ENCODE peak calls at places on chromosomes 13 and 19, in eight cellular contexts. D, H, U, E, S, F, M and Q are unnamed samples.

GRCh38 chr19:16418597-16418962 is 53.2 kb downstream of the EPS15L1 start:
- DNase-seq in S (no peak), F (no peak), D (no peak), H (no peak), E (no peak), U (no peak), M (no peak), Q (no peak)

GRCh38 chr19:17183271-17183757 is 31.8 kb upstream of the USE1 start:
- DNase-seq in U (peak; percentile 85), F (no peak), D (no peak), M (no peak), E (no peak), H (no peak), S (no peak), Q (no peak)

GRCh38 chr13:40402931-40403412 is 263.5 kb downstream of the FOXO1 start:
- DNase-seq in E (no peak), U (peak; percentile 81), M (no peak), S (no peak), D (no peak), H (no peak), F (no peak), Q (peak; percentile 68)

GRCh38 chr19:34639491-34640085 is 37.4 kb downstream of the SCGB2B2 start:
- DNase-seq in S (peak; percentile 60), U (no peak), D (peak; percentile 53), H (peak; percentile 5), E (no peak), F (peak; percentile 13), M (no peak), Q (no peak)

GRCh38 chr13:112481458-112481857 is 105.3 kb downstream of the SPACA7 start:
- DNase-seq in F (no peak), D (no peak), U (no peak), M (no peak), E (no peak), S (no peak), H (no peak), Q (no peak)

GRCh38 chr13:100423375-100423774 is 165.2 kb downstream of the GGACT start:
- DNase-seq in E (no peak), S (no peak), D (no peak), H (no peak), M (no peak), U (no peak), F (no peak), Q (no peak)

GRCh38 chr13:60617863-60618733 is 221.1 kb downstream of the TDRD3 start:
- DNase-seq in D (no peak), F (no peak), M (no peak), S (no peak), H (peak; percentile 24), U (no peak), E (no peak), Q (no peak)

GRCh38 chr19:42412661-42413076 is 14.5 kb downstream of the LIPE start:
- DNase-seq in M (no peak), F (no peak), H (no peak), U (peak; percentile 51), E (no peak), D (no peak), S (no peak), Q (no peak)

GRCh38 chr19:49854861-49855263 is 3.9 kb downstream of the PTOV1 start:
- DNase-seq in S (no peak), H (no peak), U (no peak), E (no peak), F (no peak), M (no peak), D (no peak), Q (no peak)

GRCh38 chr13:94959616-94960015 is 247.3 kb upstream of the SOX21 start:
- DNase-seq in M (no peak), S (no peak), U (no peak), D (no peak), F (no peak), E (no peak), H (no peak), Q (no peak)

GRCh38 chr19:55301459-55302331 is 17.9 kb downstream of the BRSK1 start:
- DNase-seq in U (peak; percentile 97), M (peak; percentile 62), H (no peak), F (peak; percentile 59), E (peak; percentile 94), S (peak; percentile 91), D (peak; percentile 54), Q (peak; percentile 93)

GRCh38 chr13:90683711-90684131 is 663.8 kb upstream of the MIR17HG start:
- DNase-seq in S (no peak), M (no peak), D (no peak), F (no peak), E (no peak), U (no peak), H (no peak), Q (no peak)

GRCh38 chr19:35931161-35931873 is 4.9 kb upstream of the LRFN3 start:
- DNase-seq in D (peak; percentile 99), H (peak; percentile 92), S (peak; percentile 99), U (peak; percentile 100), M (peak; percentile 99), F (peak; percentile 99), E (peak; percentile 100), Q (peak; percentile 100)

GRCh38 chr19:14804755-14805154 is 26.4 kb upstream of the ADGRE2 start:
- DNase-seq in F (no peak), U (no peak), E (no peak), D (no peak), H (no peak), M (no peak), S (no peak), Q (no peak)

GRCh38 chr19:8423821-8424223 is 10.7 kb downstream of the MARCHF2 start:
- DNase-seq in M (peak; percentile 90), U (peak; percentile 84), E (peak; percentile 98), F (no peak), D (peak; percentile 85), S (peak; percentile 89), H (no peak), Q (peak; percentile 98)

GRCh38 chr13:45851171-45851889 is at the start of gene SIAH3:
- DNase-seq in H (peak; percentile 56), F (no peak), S (no peak), D (no peak), U (no peak), E (no peak), M (no peak), Q (no peak)

GRCh38 chr13:29847501-29847983 is 2.9 kb downstream of the UBL3 start:
- DNase-seq in H (no peak), U (no peak), S (no peak), M (no peak), F (no peak), D (no peak), E (no peak), Q (no peak)

DNA sequence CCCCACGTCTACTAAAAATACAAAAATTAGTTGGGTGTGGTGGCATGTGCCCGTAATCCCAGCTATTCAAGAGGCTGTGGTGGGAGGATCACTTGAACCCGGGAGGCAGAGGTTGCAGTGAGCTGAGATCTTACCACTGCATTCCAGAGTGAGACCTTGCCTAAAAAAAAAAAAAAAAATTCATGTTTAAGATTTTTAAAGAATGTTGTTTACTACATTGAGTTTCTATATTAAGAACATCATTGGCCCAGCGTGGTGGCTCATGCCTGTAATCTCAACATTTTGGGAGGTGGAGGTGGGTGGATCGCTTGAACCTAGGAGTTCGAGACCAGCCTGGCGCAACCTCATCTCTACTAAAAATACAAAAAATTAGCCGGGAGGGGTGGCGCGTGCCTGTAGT is 31.9 kb upstream of the FLT1 start:
- DNase-seq in F (no peak), S (no peak), M (no peak), E (peak; percentile 31), D (no peak), H (no peak), U (no peak), Q (no peak)
- TF ChIP-seq POLR2AphosphoS5 in F (no peak), S (no peak), M (no peak), E (no peak), D (no peak), H (no peak), U (no peak), Q (no peak)

DNA sequence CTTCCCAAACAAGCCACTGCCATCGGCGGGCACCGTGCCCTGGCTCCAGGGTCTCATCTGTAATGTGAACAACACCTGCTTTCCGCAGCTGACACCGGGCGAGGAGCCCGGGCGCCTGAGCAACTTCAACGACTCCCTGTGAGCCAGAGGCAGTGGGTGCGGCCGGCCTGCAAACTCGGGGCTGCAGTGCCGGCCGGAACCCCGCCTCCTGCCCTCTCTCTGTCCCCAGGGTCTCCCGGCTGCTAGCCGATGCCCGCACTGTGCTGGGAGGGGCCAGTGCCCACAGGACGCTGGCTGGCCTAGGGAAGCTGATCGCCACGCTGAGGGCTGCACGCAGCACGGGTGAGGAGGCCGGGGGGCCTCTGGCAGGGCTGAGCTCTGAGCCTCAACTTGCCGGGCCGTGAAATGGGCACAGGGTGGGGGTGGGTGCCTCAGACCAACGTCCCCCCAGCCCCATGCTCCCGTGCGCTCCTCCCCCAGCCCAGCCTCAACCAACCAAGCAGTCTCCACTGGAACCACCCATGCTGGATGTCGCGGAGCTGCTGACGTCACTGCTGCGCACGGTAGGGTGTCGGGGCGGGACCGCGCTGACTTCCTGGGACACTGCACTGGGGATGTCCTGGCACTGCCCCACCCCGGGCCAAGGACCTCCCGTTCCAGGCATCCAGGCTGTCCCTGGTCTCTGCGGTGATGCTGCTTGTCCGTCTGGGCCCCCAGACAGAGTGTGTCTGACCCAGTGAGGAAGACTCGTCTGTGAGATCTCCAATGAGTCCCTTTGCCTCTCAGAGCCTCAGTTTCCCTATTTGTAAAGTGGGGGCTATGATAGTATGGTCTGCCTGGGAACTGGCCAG is 2.2 kb downstream of the ABCA7 start:
- DNase-seq in S (peak; percentile 67), H (no peak), E (no peak), M (no peak), D (peak; percentile 90), F (no peak), U (peak; percentile 85), Q (no peak)
- H3K4me3 ChIP-seq in S (no peak overlapping the region), H (peak overlapping the region; percentile 90), E (peak overlapping the region; percentile 12), M (no peak overlapping the region), D (peak overlapping the region; percentile 91), F (no peak overlapping the region), U (peak overlapping the region; percentile 82), Q (no peak overlapping the region)

DNA sequence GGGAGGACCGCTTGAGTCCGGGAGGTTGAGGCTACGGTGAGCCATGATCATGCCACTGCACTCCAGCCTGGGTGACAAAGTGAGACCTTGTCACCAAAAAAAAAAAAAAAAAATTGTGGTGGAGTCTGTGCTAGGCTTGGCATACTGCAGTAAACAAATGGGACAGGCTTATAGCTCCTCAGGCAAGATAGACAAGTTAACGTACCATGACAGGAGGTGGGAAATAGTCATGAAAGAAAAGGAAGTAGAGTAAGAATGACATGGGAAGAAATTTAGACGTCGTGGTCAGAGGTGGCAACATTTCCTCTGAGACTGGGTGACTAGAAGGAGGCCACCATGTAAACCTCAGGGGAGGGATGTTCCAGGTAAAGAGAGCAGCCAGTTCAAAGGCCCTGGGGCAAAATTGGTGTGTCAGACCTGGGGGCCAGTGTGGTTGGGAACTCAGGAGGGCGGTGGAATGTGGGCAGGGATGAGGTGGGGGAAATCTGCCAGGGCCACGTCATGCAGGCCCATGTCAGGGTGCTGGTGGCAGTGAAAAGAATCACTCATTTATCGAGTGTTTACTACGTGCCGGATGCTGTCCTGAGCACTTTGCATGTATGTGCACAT is 5.6 kb downstream of the SNRPA start:
- DNase-seq in E (no peak), D (no peak), S (no peak), F (no peak), U (no peak), M (no peak), H (no peak), Q (no peak)
- TF ChIP-seq POLR2AphosphoS5 in E (no peak), D (no peak), S (no peak), F (no peak), U (no peak), M (no peak), H (no peak), Q (no peak)

DNA sequence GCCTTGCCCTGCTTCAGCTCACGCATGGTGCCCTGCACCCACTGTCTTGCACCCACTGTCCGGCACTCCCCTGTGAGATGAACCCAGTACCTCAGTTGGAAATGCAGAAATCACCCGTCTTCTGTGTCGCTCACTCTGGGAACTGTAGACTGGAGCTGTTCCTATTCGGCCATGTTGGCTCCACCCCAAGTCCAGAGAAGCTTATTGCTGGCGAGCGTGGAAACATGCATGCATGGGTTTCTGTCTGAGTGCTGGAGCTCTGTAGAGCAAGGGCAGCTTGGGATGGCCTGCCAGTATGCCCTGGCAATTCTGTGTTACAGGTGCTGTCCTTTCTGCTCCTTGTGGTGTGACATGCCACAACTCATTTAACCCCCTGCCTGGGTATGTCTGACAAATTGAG is 152.8 kb downstream of the SHISA2 start:
- DNase-seq in E (no peak), D (no peak), S (no peak), F (no peak), U (no peak), M (no peak), H (no peak), Q (no peak)
- H3K4me3 ChIP-seq in E (no peak overlapping the region), D (no peak overlapping the region), S (no peak overlapping the region), F (no peak overlapping the region), U (no peak overlapping the region), M (no peak overlapping the region), H (no peak overlapping the region), Q (no peak overlapping the region)